ENCODE peak calls at places on chromosomes 6 and 20, in six cellular contexts. A is iPS DF 6.9, R is stomach, H is ovary, N is substantia nigra, D is heart left ventricle. E is an unnamed sample.

GRCh38 chr6:43993881-43994523 is 133.2 kb downstream of the MRPL14 start:
- DNase-seq in A (no peak), R (no peak), H (no peak), N (no peak), D (no peak), E (no peak)

GRCh38 chr6:128068110-128068460 is 167.2 kb upstream of the THEMIS start:
- DNase-seq in A (no peak), R (no peak), H (no peak), N (no peak), D (peak), E (no peak)

GRCh38 chr6:114281496-114281895 is 61.3 kb downstream of the HS3ST5 start:
- DNase-seq in A (no peak), R (no peak), H (no peak), N (no peak), D (no peak), E (no peak)

GRCh38 chr6:44366781-44367180 is 20.7 kb upstream of the CDC5L start:
- DNase-seq in A (no peak), R (no peak), H (no peak), N (no peak), D (no peak), E (no peak)

GRCh38 chr6:43725643-43726580 is 38.3 kb upstream of the MRPS18A start:
- DNase-seq in A (no peak), R (no peak), H (no peak), N (no peak), D (peak), E (no peak)

GRCh38 chr20:39112196-39112743 is 150.1 kb downstream of the DHX35 start:
- DNase-seq in A (peak), R (peak), H (no peak), N (no peak), D (peak), E (no peak)

GRCh38 chr6:90105766-90106165 is 190.9 kb downstream of the BACH2 start:
- DNase-seq in A (no peak), R (no peak), H (no peak), N (no peak), D (no peak), E (no peak)

GRCh38 chr6:69732640-69733039 is 64.2 kb downstream of the LMBRD1 start:
- DNase-seq in A (no peak), R (no peak), H (no peak), N (no peak), D (no peak), E (no peak)

GRCh38 chr20:59933849-59934585 is 580 bp upstream of the SYCP2 start:
- DNase-seq in A (no peak), R (peak), H (peak), N (peak), D (peak), E (peak)

GRCh38 chr20:34104059-34104458 is 8.0 kb downstream of the EIF2S2 start:
- DNase-seq in A (no peak), R (no peak), H (no peak), N (no peak), D (no peak), E (no peak)

GRCh38 chr6:38688579-38689087 is 14.3 kb downstream of the GLO1 start:
- DNase-seq in A (no peak), R (peak), H (no peak), N (no peak), D (peak), E (no peak)

GRCh38 chr20:45704969-45705637 is at the start of gene WFDC10B:
- DNase-seq in A (no peak), R (no peak), H (no peak), N (no peak), D (no peak), E (no peak)

GRCh38 chr6:134802426-134803058 is 147.4 kb downstream of the ALDH8A1 start:
- DNase-seq in A (no peak), R (no peak), H (no peak), N (no peak), D (no peak), E (no peak)

GRCh38 chr6:120005292-120005976 is 655.9 kb upstream of the MAN1A1 start:
- DNase-seq in A (no peak), R (no peak), H (no peak), N (no peak), D (no peak), E (no peak)

GRCh38 chr6:127496471-127496870 is 22.7 kb downstream of the MTCL3 start:
- DNase-seq in A (no peak), R (no peak), H (no peak), N (no peak), D (no peak), E (no peak)

GRCh38 chr20:6051505-6051904 is 2.4 kb downstream of the LRRN4 start:
- DNase-seq in A (no peak), R (no peak), H (no peak), N (no peak), D (no peak), E (no peak)

GRCh38 chr6:24566020-24566752 is 71.4 kb downstream of the ALDH5A1 start:
- DNase-seq in A (no peak), R (no peak), H (no peak), N (no peak), D (no peak), E (no peak)

GRCh38 chr6:159966981-159967380 is 1.9 kb upstream of the IGF2R start:
- DNase-seq in A (no peak), R (no peak), H (no peak), N (no peak), D (no peak), E (no peak)

GRCh38 chr20:25276533-25277050 is 28.7 kb downstream of the PYGB start:
- DNase-seq in A (no peak), R (peak), H (peak), N (no peak), D (peak), E (peak)

GRCh38 chr20:19911810-19912382 is 105.3 kb upstream of the NAA20 start:
- DNase-seq in A (no peak), R (no peak), H (no peak), N (no peak), D (no peak), E (no peak)

GRCh38 chr20:19987046-19987445 is 30.1 kb upstream of the NAA20 start:
- DNase-seq in A (no peak), R (no peak), H (no peak), N (no peak), D (no peak), E (no peak)

GRCh38 chr6:32894085-32895005 is 40.4 kb downstream of the PSMB9 start:
- DNase-seq in A (peak), R (peak), H (peak), N (peak), D (peak), E (peak)

GRCh38 chr6:8375916-8376315 is 59.4 kb downstream of the SLC35B3 start:
- DNase-seq in A (no peak), R (no peak), H (no peak), N (no peak), D (no peak), E (no peak)

GRCh38 chr6:140061422-140062041 is 687.1 kb upstream of the CITED2 start:
- DNase-seq in A (no peak), R (no peak), H (no peak), N (no peak), D (no peak), E (no peak)

GRCh38 chr6:145147559-145147958 is 587.8 kb downstream of the EPM2A start:
- DNase-seq in A (no peak), R (no peak), H (no peak), N (no peak), D (no peak), E (no peak)

GRCh38 chr6:19892250-19892649 is 55.1 kb downstream of the ID4 start:
- DNase-seq in A (no peak), R (peak), H (no peak), N (no peak), D (no peak), E (no peak)

GRCh38 chr6:3140201-3140600 is 17.1 kb downstream of the TUBB2A start:
- DNase-seq in A (no peak), R (no peak), H (no peak), N (no peak), D (no peak), E (no peak)

GRCh38 chr20:21184810-21185209 is 58.9 kb downstream of the KIZ start:
- DNase-seq in A (no peak), R (no peak), H (peak), N (no peak), D (no peak), E (no peak)

GRCh38 chr6:2973656-2974055 is 2.3 kb upstream of the SERPINB6 start:
- DNase-seq in A (no peak), R (no peak), H (no peak), N (no peak), D (no peak), E (no peak)

GRCh38 chr6:50850223-50850751 is 31.6 kb downstream of the TFAP2B start:
- DNase-seq in A (no peak), R (no peak), H (no peak), N (no peak), D (no peak), E (no peak)

GRCh38 chr6:44545224-44545623 is 157.7 kb downstream of the CDC5L start:
- DNase-seq in A (no peak), R (no peak), H (no peak), N (no peak), D (no peak), E (no peak)

GRCh38 chr6:33785766-33786165 is 3.2 kb downstream of the LEMD2 start:
- DNase-seq in A (no peak), R (no peak), H (no peak), N (no peak), D (no peak), E (no peak)

GRCh38 chr20:45918779-45919535 is 7.0 kb upstream of the PLTP start:
- DNase-seq in A (no peak), R (no peak), H (peak), N (no peak), D (no peak), E (no peak)

GRCh38 chr6:139277161-139277560 is 14.6 kb downstream of the TXLNB start:
- DNase-seq in A (no peak), R (no peak), H (peak), N (no peak), D (no peak), E (no peak)

GRCh38 chr6:138550346-138550767 is 51.1 kb upstream of the NHSL1 start:
- DNase-seq in A (no peak), R (no peak), H (no peak), N (no peak), D (no peak), E (no peak)

GRCh38 chr20:53943522-53944291 is 126.7 kb downstream of the BCAS1 start:
- DNase-seq in A (no peak), R (no peak), H (no peak), N (no peak), D (no peak), E (no peak)

GRCh38 chr6:107361568-107362270 is 97.6 kb downstream of the PDSS2 start:
- DNase-seq in A (no peak), R (no peak), H (no peak), N (no peak), D (no peak), E (no peak)

GRCh38 chr6:28794175-28795002 is 129.4 kb downstream of the TRIM27 start:
- DNase-seq in A (no peak), R (no peak), H (no peak), N (no peak), D (no peak), E (no peak)

GRCh38 chr6:112920994-112921393 is 573.9 kb downstream of the RFPL4B start:
- DNase-seq in A (no peak), R (no peak), H (no peak), N (no peak), D (no peak), E (no peak)

GRCh38 chr6:11412011-11412424 is 125.5 kb upstream of the TMEM170B start:
- DNase-seq in A (no peak), R (no peak), H (no peak), N (no peak), D (no peak), E (no peak)
- H3K27ac ChIP-seq in A (no peak), R (no peak), H (no peak), N (no peak), D (no peak), E (peak)

GRCh38 chr20:36736451-36737182 is 9.3 kb downstream of the NDRG3 start:
- DNase-seq in A (no peak), R (no peak), H (no peak), N (no peak), D (no peak), E (no peak)
- H3K27ac ChIP-seq in A (no peak), R (no peak), H (no peak), N (no peak), D (no peak), E (peak)

DNA sequence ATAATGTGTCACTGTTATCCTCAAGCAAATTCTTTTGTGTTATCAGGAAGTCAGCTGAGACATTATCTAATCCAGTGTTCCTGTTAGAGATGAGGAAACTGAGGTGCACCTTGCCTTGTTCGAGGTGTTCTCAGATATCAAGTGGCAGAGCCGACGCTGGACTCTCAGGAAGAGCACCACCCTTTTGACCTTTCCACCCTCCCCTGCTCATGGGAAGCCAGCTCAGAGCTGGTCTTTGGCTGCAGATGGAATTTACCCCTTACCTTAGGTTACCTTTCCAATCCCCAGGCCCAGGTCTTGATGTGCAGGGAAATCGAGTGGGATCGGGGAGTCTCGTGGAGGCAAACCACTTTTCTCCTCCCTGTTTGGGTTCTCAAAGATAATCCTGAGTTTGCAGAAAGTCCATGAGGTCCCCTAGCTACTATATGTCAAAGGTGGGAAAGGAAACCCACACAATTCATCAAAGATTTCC is 62.9 kb upstream of the PIM1 start:
- DNase-seq in A (no peak), R (no peak), H (no peak), N (no peak), D (no peak), E (no peak)
- H3K27ac ChIP-seq in A (no peak), R (no peak), H (no peak), N (no peak), D (no peak), E (no peak)

DNA sequence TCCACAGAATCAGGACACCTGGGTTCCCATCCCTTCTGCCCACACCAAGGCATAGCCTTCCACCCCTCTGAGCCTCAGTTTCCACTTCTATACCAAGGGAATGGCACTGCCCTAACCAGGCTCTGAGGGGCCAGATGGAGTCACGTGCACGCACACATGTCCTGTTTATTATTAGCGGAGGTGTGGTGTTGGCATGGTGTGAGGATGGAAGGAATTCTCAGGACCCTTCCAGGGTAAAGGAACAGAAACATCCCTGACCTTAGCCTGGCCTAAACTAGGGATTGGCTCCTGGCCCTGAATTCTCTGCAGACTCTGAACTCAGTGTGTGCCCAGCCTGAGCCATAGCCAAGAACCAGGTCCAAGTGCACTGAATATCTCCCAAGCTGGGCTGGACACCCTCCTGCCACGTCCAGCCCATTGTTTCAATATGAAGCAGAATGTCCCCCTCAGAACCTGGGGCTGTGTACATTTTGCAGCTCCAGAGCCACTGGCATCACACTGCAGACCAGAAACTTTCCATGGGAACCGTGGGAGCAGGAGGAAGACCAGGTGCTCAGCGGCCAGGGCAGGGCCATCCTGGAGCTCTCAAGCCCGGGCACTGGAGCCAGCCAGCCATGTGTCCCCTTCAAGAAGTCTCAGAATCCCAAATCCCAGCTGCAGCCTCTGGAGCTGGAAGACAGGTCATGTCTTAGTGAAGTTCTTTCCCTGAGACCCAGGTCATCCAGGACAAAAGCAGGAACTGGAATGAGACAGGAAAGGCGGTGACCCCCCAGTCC is 208.4 kb downstream of the ANKRD60 start:
- DNase-seq in A (no peak), R (no peak), H (no peak), N (no peak), D (no peak), E (no peak)
- H3K27ac ChIP-seq in A (no peak), R (no peak), H (no peak), N (no peak), D (no peak), E (peak)

DNA sequence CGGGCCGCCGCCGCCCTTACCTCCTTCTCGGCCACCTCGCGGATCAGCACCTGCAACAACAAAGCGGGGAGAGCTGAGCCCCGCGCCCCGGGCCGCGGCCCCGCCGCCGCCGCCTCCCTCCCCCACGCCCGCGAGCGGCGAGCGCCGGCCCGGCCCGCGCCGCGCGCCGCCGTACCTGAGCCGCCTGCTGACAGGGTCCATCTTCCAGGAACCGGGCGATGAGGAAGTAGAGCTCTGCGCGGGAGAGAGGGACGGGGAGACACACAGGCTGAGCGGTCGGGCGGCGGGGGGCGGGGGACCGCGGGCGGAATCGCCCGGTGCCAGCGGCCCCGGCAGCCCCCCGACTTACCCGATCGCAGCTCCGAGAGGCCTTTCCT is 386 bp downstream of the PHIP start:
- DNase-seq in A (no peak), R (peak), H (no peak), N (no peak), D (no peak), E (no peak)
- H3K27ac ChIP-seq in A (no peak), R (peak), H (peak), N (peak), D (peak), E (peak)

GRCh38 chr6:148697895-148698440 is 48.9 kb upstream of the UST start:
- DNase-seq in A (no peak), R (no peak), H (no peak), N (no peak), D (no peak), E (no peak)

GRCh38 chr6:148701393-148701774 is 45.4 kb upstream of the UST start:
- DNase-seq in A (no peak), R (no peak), H (no peak), N (no peak), D (no peak), E (no peak)

GRCh38 chr6:148700713-148701392 is 46.0 kb upstream of the UST start:
- DNase-seq in A (no peak), R (no peak), H (no peak), N (no peak), D (no peak), E (no peak)

GRCh38 chr6:148698671-148699180 is 48.1 kb upstream of the UST start:
- DNase-seq in A (no peak), R (no peak), H (no peak), N (no peak), D (no peak), E (no peak)

DNA sequence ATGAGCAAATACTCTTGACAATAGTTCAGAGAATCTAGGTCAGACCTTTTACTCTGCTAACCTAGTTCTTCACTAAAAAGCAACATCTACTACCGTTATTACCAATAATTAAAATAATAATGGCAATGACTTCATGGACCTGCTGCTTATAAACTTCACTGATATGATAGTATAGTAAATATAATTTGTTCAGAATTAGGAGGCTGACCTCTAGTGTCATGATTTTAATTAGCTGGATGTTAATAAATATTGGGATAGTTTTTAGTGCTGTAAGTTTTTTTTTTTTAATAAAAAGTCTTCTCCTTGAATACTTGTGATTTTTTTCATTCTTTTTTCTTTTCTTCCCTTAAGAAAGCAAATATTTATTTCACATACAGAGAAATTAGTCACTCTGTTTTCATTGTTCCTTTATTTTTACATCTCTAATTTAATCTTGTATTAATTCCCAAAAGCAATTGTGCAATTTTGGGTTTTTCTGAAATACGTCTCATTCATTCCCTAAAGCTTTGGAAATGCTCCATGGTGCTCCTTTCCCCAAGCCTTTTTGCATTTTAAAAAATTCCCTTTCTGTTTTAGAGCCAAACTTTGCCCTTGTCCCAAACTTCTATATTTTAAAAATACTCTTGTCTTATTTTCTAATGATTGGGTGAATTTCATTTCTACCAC is 46.6 kb upstream of the UST start:
- DNase-seq in A (no peak), R (no peak), H (no peak), N (no peak), D (no peak), E (no peak)
- H3K27ac ChIP-seq in A (no peak), R (no peak), H (no peak), N (no peak), D (no peak), E (peak)

GRCh38 chr6:116405147-116405546 is 34.4 kb downstream of the DSE start:
- DNase-seq in A (no peak), R (no peak), H (no peak), N (no peak), D (no peak), E (no peak)

GRCh38 chr6:116403205-116403604 is 32.5 kb downstream of the DSE start:
- DNase-seq in A (no peak), R (no peak), H (no peak), N (no peak), D (no peak), E (no peak)

GRCh38 chr6:116406678-116407345 is 36.1 kb downstream of the DSE start:
- DNase-seq in A (no peak), R (no peak), H (no peak), N (no peak), D (no peak), E (no peak)

GRCh38 chr6:116405663-116406329 is 35.0 kb downstream of the DSE start:
- DNase-seq in A (no peak), R (no peak), H (no peak), N (no peak), D (no peak), E (no peak)

DNA sequence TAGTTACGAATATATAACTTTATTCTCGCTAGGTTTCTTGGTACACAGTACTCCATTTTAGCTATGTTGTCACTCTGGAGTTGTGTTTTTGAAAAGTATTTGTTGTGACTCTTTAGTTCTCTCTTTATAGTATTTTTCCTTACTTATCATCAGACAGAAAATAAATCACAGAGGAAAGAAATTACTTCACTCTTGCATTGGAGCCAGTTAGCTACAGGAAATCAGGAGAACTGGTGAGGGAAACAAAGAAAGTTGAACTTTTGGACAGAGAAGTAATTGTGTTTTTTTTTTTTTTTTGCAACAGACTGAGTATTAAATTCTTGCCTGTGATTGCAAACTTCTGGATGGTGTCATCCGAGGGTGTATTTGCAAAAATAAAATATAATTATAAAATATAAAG is 34.0 kb downstream of the DSE start:
- DNase-seq in A (no peak), R (no peak), H (no peak), N (no peak), D (no peak), E (no peak)
- H3K27ac ChIP-seq in A (no peak), R (no peak), H (peak), N (no peak), D (peak), E (peak)

E was measured in left ventricle myocardium inferior.